ENCODE peak calls at places on chromosomes 12 and 14, in six cellular contexts. U is small intestine, W is BE2C, S is upper lobe of right lung, H is uterus, E is HCT116. Y is an unnamed sample.

GRCh38 chr14:23056257-23056955 is 914 bp downstream of the CDH24 start:
- DNase-seq in W (peak), E (peak), H (peak), S (peak), U (peak), Y (peak)

GRCh38 chr12:21577516-21577915 is 27.1 kb downstream of the GYS2 start:
- DNase-seq in U (no peak), E (no peak), H (no peak), W (no peak), S (no peak), Y (no peak)

GRCh38 chr12:70571705-70572269 is 65.4 kb downstream of the PTPRB start:
- DNase-seq in E (no peak), S (no peak), H (no peak), W (no peak), U (peak), Y (peak)

GRCh38 chr12:92145731-92146496 is at the start of gene BTG1:
- DNase-seq in S (peak), H (peak), W (peak), E (peak), U (peak), Y (peak)

GRCh38 chr14:79730911-79731310 is 480.4 kb downstream of the DIO2 start:
- DNase-seq in U (no peak), E (no peak), S (no peak), H (no peak), W (no peak), Y (no peak)

GRCh38 chr14:23538785-23539184 is 12.8 kb downstream of the ZFHX2 start:
- DNase-seq in U (no peak), W (no peak), S (no peak), E (no peak), H (peak), Y (no peak)

GRCh38 chr14:23056956-23057756 is at the start of gene CDH24:
- DNase-seq in U (peak), S (peak), E (no peak), W (peak), H (peak), Y (peak)

GRCh38 chr14:91252901-91253794 is 8.6 kb upstream of the GPR68 start:
- DNase-seq in S (peak), E (no peak), H (peak), U (peak), W (peak), Y (no peak)

GRCh38 chr14:64114166-64114565 is 180.0 kb downstream of the ESR2 start:
- DNase-seq in S (no peak), H (no peak), W (no peak), U (peak), E (no peak), Y (no peak)

GRCh38 chr12:66119870-66120241 is 10.7 kb downstream of the LLPH start:
- DNase-seq in H (no peak), U (no peak), E (no peak), S (no peak), W (no peak), Y (no peak)

GRCh38 chr12:45730116-45730841 is 773 bp downstream of the ARID2 start:
- DNase-seq in W (peak), H (peak), S (peak), U (peak), E (no peak), Y (peak)

GRCh38 chr14:28057286-28058011 is 709.1 kb upstream of the FOXG1 start:
- DNase-seq in E (no peak), W (no peak), U (peak), S (no peak), H (no peak), Y (no peak)

DNA sequence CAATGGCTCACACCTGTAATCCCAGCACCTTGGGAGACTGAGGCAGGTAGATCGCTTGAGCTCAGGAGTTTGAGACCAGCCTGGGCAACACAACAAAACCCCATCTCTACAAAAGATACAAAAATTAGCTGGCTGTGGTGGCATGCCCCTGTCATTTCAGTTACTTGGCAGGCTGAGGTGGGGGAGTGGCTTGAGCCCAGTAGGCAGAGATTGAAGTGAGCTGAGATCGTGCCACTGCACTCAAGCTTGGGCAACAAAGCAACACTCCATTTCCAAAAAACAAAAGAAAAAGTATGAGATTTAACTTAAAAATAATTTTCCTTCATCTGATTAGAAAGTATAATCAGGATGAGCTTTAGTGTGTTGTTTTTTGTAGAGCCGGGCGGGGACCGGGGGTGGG is 47.9 kb upstream of the BCAT1 start:
- DNase-seq in H (no peak), U (no peak), W (no peak), E (no peak), S (no peak), Y (peak)
- H3K4me3 ChIP-seq in H (no peak), U (no peak), W (no peak), E (no peak), S (no peak), Y (no peak)

GRCh38 chr14:95663226-95663797 is 22.9 kb upstream of the TCL1B start:
- DNase-seq in H (no peak), U (no peak), E (no peak), S (no peak), W (no peak), Y (no peak)
- H3K4me3 ChIP-seq in H (no peak), U (no peak), E (no peak), S (no peak), W (no peak), Y (no peak)

GRCh38 chr14:84877061-84877460 is 652.9 kb upstream of the FLRT2 start:
- DNase-seq in H (no peak), U (no peak), W (no peak), S (no peak), E (no peak), Y (no peak)

GRCh38 chr14:84871734-84872133 is 658.2 kb upstream of the FLRT2 start:
- DNase-seq in U (no peak), S (no peak), W (no peak), E (no peak), H (no peak), Y (no peak)

GRCh38 chr14:84874436-84874835 is 655.5 kb upstream of the FLRT2 start:
- DNase-seq in U (no peak), E (no peak), W (no peak), S (no peak), H (no peak), Y (no peak)
- H3K4me3 ChIP-seq in U (no peak), E (no peak), W (no peak), S (no peak), H (no peak), Y (no peak)

DNA sequence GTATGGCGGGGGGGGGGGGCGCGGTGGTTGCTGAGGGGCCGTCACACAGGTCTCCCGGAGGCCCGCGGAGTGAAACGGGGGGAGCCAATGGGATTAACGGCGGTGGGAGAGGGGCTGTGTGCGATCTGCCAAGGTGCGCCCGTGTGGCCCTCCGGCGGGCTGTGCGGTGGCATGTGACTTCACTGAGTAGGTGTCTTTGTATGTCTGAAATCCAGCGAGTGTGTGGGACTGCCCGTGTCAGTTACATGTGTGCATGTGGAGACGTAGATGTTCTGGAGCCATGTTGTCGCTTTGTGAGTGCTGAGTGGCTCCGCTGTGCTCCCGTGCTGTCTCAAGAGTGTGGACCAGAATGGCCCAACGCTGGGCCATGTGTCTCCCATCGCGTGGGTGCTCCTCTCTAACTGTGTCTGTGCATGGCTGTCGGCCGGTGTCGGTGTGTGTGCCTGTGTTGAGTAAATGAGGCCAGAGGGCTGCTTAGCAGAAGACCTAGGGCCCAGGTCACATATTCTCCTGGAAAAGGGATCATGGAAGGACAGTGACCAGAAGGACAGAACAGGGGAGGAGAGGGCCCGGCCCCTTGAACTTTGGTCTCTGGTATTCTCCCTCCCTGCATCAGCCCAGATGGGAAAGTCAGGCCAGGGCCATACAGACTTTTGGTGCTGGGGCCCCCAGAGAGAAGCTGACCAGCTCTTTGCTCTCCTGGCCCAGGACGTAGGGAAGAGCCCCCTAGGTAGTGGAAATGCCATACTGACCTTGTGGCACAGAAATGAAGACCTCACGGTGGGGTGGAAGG is 1.6 kb downstream of the PTMS start:
- DNase-seq in H (no peak), U (no peak), W (peak), S (no peak), E (no peak), Y (no peak)
- H3K4me3 ChIP-seq in H (peak), U (peak), W (peak), S (peak), E (peak), Y (peak)

DNA sequence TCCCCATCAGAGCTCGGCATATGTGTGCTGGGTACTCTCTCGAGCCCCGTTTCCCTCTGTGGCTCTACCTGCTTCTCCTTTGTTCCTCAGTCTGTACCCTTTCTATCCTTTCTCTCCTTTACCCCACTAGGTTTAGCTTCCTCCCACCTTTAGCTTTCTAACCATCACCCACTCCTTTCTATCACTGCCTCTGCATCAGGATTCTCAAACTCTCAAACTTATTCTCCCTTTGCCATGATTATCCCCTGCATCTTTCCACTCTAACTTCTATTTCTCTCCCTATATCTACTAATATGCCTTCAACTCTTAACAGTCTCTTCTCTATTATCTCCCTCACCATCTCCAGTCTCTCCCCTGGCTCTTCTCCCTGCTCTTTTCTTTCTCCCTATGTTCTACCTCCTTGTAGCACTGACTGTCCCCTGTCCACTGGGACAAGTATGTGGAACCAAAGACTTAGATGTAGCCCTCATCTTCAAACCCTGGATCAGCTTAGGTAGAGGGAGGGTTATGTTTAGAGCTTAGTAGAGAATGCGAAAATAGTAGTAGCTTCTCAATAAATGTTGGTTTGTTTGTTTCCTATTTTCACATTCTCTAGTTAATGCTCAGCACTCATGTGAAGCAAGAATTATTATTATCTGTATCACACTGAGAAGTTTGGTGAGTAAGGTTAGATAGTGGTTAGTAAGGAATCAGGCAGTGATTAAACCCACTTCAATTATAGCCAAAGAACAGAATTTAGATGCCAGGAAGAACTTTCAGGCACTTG is 3.4 kb downstream of the GDF11 start:
- DNase-seq in W (no peak), E (no peak), H (no peak), U (no peak), S (no peak), Y (no peak)
- H3K4me3 ChIP-seq in W (peak), E (no peak), H (no peak), U (no peak), S (no peak), Y (no peak)

GRCh38 chr14:73142216-73142615 is 5.9 kb downstream of the PSEN1 start:
- DNase-seq in E (no peak), W (no peak), S (no peak), U (no peak), H (no peak), Y (no peak)

GRCh38 chr14:73143617-73144016 is 7.3 kb downstream of the PSEN1 start:
- DNase-seq in E (no peak), S (no peak), H (no peak), U (no peak), W (no peak), Y (no peak)

GRCh38 chr14:73140924-73141323 is 4.6 kb downstream of the PSEN1 start:
- DNase-seq in E (no peak), S (no peak), H (no peak), W (no peak), U (no peak), Y (no peak)

DNA sequence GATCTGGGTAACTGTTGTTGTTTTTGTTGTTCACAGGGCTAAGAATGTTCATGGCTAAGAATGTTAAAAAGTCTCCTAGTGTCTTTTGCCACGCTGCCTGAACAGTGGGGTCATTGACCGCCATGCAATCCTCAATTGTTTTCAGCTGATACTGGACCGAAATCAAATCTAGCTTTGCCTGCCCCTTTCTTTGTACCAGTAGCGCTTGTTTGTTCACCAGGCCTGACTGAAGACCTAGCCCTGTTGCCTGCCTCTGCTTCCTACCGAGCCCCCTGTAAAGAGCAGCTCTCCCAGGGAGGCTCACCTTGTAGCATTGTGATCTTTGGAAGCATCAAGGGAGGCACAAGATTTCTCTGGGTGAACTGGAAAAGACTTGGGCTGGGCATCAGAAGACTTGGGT is 6.7 kb downstream of the PSEN1 start:
- DNase-seq in H (no peak), S (no peak), E (no peak), U (no peak), W (no peak), Y (no peak)
- H3K4me3 ChIP-seq in H (no peak), S (no peak), E (no peak), U (no peak), W (no peak), Y (no peak)

DNA sequence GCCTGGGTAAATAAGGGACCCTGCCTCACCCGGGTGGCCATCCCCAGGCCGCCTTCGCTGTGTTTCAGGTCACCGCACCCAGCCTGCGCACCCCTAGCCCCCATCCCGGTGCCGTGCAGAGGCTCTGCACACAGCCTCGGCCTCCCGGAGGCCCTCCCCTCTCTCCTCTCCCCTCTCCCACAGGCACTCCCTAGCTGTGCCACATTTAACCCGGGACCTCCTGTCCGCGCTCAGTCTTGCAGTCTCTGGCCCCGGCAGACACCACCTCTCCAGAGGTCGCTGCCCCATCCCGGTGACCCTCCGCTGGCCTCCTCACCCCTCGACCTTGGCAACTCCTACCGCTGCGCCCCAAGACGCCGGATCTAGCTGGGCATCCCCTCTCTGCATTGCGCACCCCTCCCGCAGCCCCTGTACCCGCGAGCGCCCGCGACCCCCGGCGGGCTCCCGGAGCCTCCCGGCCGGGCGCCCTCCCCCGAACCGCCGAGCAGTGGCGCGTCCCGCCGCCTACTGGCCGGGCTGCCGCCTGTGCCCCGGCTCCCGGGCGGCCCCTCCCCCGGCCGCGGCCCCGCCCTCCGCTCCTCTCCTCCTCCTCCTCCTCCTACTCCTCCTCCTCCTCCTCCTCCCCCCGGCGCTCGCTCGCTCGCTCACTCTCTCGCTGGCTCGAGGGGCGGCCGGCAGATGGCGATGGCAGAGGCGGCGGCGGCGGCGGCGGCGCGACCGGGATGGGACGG is 120.7 kb downstream of the AACS start:
- DNase-seq in W (peak), S (peak), H (peak), E (peak), U (peak), Y (peak)
- H3K4me3 ChIP-seq in W (peak), S (peak), H (peak), E (peak), U (peak), Y (peak)

DNA sequence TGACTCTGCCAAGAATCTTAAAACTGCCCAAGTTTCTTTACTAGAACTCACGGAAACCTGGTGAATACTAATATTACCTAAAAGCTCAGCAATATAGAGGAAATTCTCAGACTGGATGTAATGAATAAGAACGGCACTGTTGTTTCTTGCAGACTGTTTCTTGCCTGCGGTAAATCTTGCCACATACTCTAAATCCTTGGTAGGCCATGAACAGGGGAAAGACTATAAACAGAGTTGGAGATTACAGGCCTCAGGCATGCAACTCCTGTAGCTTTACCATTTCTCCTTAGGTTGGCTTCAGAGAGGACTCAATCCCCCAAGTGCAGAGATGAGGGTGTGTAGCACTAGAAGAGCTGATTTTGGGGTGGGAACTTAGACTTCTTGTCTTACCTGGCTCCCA is 1.1 kb downstream of the ALDH6A1 start:
- DNase-seq in U (no peak), E (no peak), S (no peak), W (no peak), H (no peak), Y (no peak)
- H3K4me3 ChIP-seq in U (peak), E (no peak), S (peak), W (no peak), H (no peak), Y (no peak)

DNA sequence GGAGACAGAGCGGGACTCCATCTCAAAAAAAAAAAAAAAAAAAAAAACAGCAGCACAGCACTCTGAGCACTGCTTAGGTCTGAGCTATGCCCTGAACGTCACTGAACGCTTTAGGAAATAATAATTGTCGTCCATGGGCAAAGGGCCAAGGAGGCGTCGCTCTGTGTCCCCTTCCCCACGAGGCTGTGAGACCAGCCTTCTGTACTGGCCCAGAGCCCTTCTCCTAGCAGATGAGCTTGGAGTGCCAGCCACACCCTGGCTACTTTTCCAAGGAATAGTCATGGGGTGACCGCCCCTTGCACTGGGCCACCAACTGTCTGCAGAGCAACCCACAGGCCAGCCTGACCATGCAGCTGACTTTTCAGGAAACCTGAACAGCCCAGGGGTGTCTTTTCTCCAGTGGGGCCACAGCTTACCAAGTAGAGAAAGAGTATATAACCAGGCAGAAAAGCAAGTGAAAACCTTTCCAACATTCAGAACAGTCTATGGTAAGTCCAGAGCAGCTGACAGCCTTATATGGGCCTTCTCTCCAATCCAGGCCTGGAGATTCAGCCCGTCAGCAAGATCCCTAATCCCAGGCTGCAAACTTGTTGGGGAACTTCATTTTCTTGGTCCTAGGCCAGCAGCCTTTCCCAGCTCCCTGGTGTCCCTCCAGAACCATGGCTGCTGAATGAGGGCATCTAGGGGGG is 28.5 kb downstream of the CD9 start:
- DNase-seq in S (no peak), E (no peak), W (peak), H (no peak), U (peak), Y (no peak)
- H3K4me3 ChIP-seq in S (no peak), E (no peak), W (no peak), H (no peak), U (no peak), Y (no peak)

Y was measured in MG63.